ENCODE peak calls at places on chromosomes 5 and 9, in four cellular contexts. One of them, this sample, is unnamed. For H3K9me3, the result is how much of the 10 kb centered on the place peaks cover.

GRCh38 chr5:129541648-129542251 is 81.7 kb downstream of the ADAMTS19 start:
- DNase-seq in CD8-positive, alpha-beta T cell: no peak
- DNase-seq in cardiac muscle cell: peak
- DNase-seq in left ventricle myocardium inferior: no peak
- DNase-seq in this sample: no peak

GRCh38 chr5:126100767-126101166 is 322.4 kb upstream of the GRAMD2B start:
- DNase-seq in CD8-positive, alpha-beta T cell: no peak
- DNase-seq in cardiac muscle cell: peak
- DNase-seq in left ventricle myocardium inferior: no peak
- DNase-seq in this sample: no peak

GRCh38 chr5:113169720-113170119 is 193.1 kb downstream of the DCP2 start:
- DNase-seq in CD8-positive, alpha-beta T cell: no peak
- DNase-seq in cardiac muscle cell: no peak
- DNase-seq in left ventricle myocardium inferior: no peak
- DNase-seq in this sample: no peak

GRCh38 chr5:122067330-122067885 is 10.7 kb downstream of the LOX start:
- DNase-seq in CD8-positive, alpha-beta T cell: no peak
- DNase-seq in cardiac muscle cell: no peak
- DNase-seq in left ventricle myocardium inferior: no peak
- DNase-seq in this sample: no peak

GRCh38 chr9:12785251-12785880 is 10.5 kb downstream of the LURAP1L start:
- DNase-seq in CD8-positive, alpha-beta T cell: no peak
- DNase-seq in cardiac muscle cell: no peak
- DNase-seq in left ventricle myocardium inferior: no peak
- DNase-seq in this sample: peak

GRCh38 chr9:104868303-104868686 is 59.7 kb downstream of the ABCA1 start:
- DNase-seq in CD8-positive, alpha-beta T cell: no peak
- DNase-seq in cardiac muscle cell: peak
- DNase-seq in left ventricle myocardium inferior: no peak
- DNase-seq in this sample: no peak

GRCh38 chr5:132473019-132473531 is 17.5 kb downstream of the IRF1 start:
- DNase-seq in CD8-positive, alpha-beta T cell: peak
- DNase-seq in cardiac muscle cell: no peak
- DNase-seq in left ventricle myocardium inferior: peak
- DNase-seq in this sample: peak

GRCh38 chr9:100561256-100561655 is 16.6 kb upstream of the CAVIN4 start:
- DNase-seq in CD8-positive, alpha-beta T cell: no peak
- DNase-seq in cardiac muscle cell: no peak
- DNase-seq in left ventricle myocardium inferior: no peak
- DNase-seq in this sample: no peak

GRCh38 chr5:579746-580366 is 32.3 kb upstream of the CEP72 start:
- DNase-seq in CD8-positive, alpha-beta T cell: no peak
- DNase-seq in cardiac muscle cell: no peak
- DNase-seq in left ventricle myocardium inferior: no peak
- DNase-seq in this sample: no peak
- TF ChIP-seq CTCF in CD8-positive, alpha-beta T cell: no peak
- TF ChIP-seq CTCF in cardiac muscle cell: no peak
- TF ChIP-seq CTCF in left ventricle myocardium inferior: no peak
- TF ChIP-seq CTCF in this sample: no peak

GRCh38 chr5:158623971-158624370 is 475.7 kb downstream of the EBF1 start:
- DNase-seq in CD8-positive, alpha-beta T cell: no peak
- DNase-seq in cardiac muscle cell: no peak
- DNase-seq in left ventricle myocardium inferior: no peak
- DNase-seq in this sample: no peak
- H3K9me3 ChIP-seq in CD8-positive, alpha-beta T cell: under half
- H3K9me3 ChIP-seq in cardiac muscle cell: under half
- H3K9me3 ChIP-seq in left ventricle myocardium inferior: under half
- H3K9me3 ChIP-seq in this sample: under half

GRCh38 chr5:981466-981865 is 27.1 kb upstream of the NKD2 start:
- DNase-seq in CD8-positive, alpha-beta T cell: no peak
- DNase-seq in cardiac muscle cell: no peak
- DNase-seq in left ventricle myocardium inferior: no peak
- DNase-seq in this sample: peak

GRCh38 chr5:982377-983237 is 26.0 kb upstream of the NKD2 start:
- DNase-seq in CD8-positive, alpha-beta T cell: no peak
- DNase-seq in cardiac muscle cell: no peak
- DNase-seq in left ventricle myocardium inferior: no peak
- DNase-seq in this sample: peak

GRCh38 chr5:983238-983524 is 25.4 kb upstream of the NKD2 start:
- DNase-seq in CD8-positive, alpha-beta T cell: no peak
- DNase-seq in cardiac muscle cell: no peak
- DNase-seq in left ventricle myocardium inferior: no peak
- DNase-seq in this sample: peak

GRCh38 chr5:984774-985173 is 23.8 kb upstream of the NKD2 start:
- DNase-seq in CD8-positive, alpha-beta T cell: no peak
- DNase-seq in cardiac muscle cell: no peak
- DNase-seq in left ventricle myocardium inferior: no peak
- DNase-seq in this sample: no peak

GRCh38 chr5:983568-983967 is 25.0 kb upstream of the NKD2 start:
- DNase-seq in CD8-positive, alpha-beta T cell: no peak
- DNase-seq in cardiac muscle cell: no peak
- DNase-seq in left ventricle myocardium inferior: no peak
- DNase-seq in this sample: no peak
- TF ChIP-seq CTCF in CD8-positive, alpha-beta T cell: no peak
- TF ChIP-seq CTCF in cardiac muscle cell: no peak
- TF ChIP-seq CTCF in left ventricle myocardium inferior: no peak
- TF ChIP-seq CTCF in this sample: no peak

GRCh38 chr5:165134146-165134545 is 1628.7 kb downstream of the MAT2B start:
- DNase-seq in CD8-positive, alpha-beta T cell: no peak
- DNase-seq in cardiac muscle cell: no peak
- DNase-seq in left ventricle myocardium inferior: no peak
- DNase-seq in this sample: no peak
- H3K9me3 ChIP-seq in CD8-positive, alpha-beta T cell: under half
- H3K9me3 ChIP-seq in cardiac muscle cell: under half
- H3K9me3 ChIP-seq in left ventricle myocardium inferior: under half
- H3K9me3 ChIP-seq in this sample: under half